ENCODE peak calls at places on chromosomes 12 and 14, in six cellular contexts. One of them, this sample, is unnamed.
A peak's percentile ranks its signal among the peaks of the same experiment; 100 is the strongest.

GRCh38 chr12:123142948-123143752 is 7.7 kb downstream of the PITPNM2 start:
- DNase-seq in KG1: peak; percentile 22
- DNase-seq in stimulated activated CD4-positive, alpha-beta T cell treated with anti-CD3 and anti-CD28 coated beads, Interleukin-1b, Interleukin-23, amount 100 ng/mL, for 1 hour: no peak
- DNase-seq in lower lobe of right lung: peak; percentile 83
- DNase-seq in stimulated activated CD8-positive, alpha-beta memory T cell treated with anti-CD3 and anti-CD28 coated beads, Interleukin-15, amount 100 ng/mL, for 24 hours: no peak
- DNase-seq in NCI-H187: peak; percentile 83
- DNase-seq in this sample: no peak

GRCh38 chr12:65565601-65566560 is 258.4 kb upstream of the HMGA2 start:
- DNase-seq in stimulated activated CD8-positive, alpha-beta memory T cell treated with anti-CD3 and anti-CD28 coated beads, Interleukin-15, amount 100 ng/mL, for 24 hours: no peak
- DNase-seq in NCI-H187: no peak
- DNase-seq in lower lobe of right lung: no peak
- DNase-seq in KG1: no peak
- DNase-seq in stimulated activated CD4-positive, alpha-beta T cell treated with anti-CD3 and anti-CD28 coated beads, Interleukin-1b, Interleukin-23, amount 100 ng/mL, for 1 hour: no peak
- DNase-seq in this sample: no peak

GRCh38 chr12:29517265-29517664 is 19.8 kb upstream of the OVCH1 start:
- DNase-seq in lower lobe of right lung: no peak
- DNase-seq in stimulated activated CD4-positive, alpha-beta T cell treated with anti-CD3 and anti-CD28 coated beads, Interleukin-1b, Interleukin-23, amount 100 ng/mL, for 1 hour: no peak
- DNase-seq in KG1: no peak
- DNase-seq in NCI-H187: no peak
- DNase-seq in stimulated activated CD8-positive, alpha-beta memory T cell treated with anti-CD3 and anti-CD28 coated beads, Interleukin-15, amount 100 ng/mL, for 24 hours: no peak
- DNase-seq in this sample: no peak

GRCh38 chr14:67167420-67168109 is 21.7 kb upstream of the GARIN2 start:
- DNase-seq in NCI-H187: no peak
- DNase-seq in KG1: no peak
- DNase-seq in stimulated activated CD4-positive, alpha-beta T cell treated with anti-CD3 and anti-CD28 coated beads, Interleukin-1b, Interleukin-23, amount 100 ng/mL, for 1 hour: no peak
- DNase-seq in stimulated activated CD8-positive, alpha-beta memory T cell treated with anti-CD3 and anti-CD28 coated beads, Interleukin-15, amount 100 ng/mL, for 24 hours: no peak
- DNase-seq in lower lobe of right lung: no peak
- DNase-seq in this sample: no peak

GRCh38 chr14:71709076-71709475 is 223.2 kb upstream of the RGS6 start:
- DNase-seq in stimulated activated CD4-positive, alpha-beta T cell treated with anti-CD3 and anti-CD28 coated beads, Interleukin-1b, Interleukin-23, amount 100 ng/mL, for 1 hour: no peak
- DNase-seq in stimulated activated CD8-positive, alpha-beta memory T cell treated with anti-CD3 and anti-CD28 coated beads, Interleukin-15, amount 100 ng/mL, for 24 hours: no peak
- DNase-seq in lower lobe of right lung: no peak
- DNase-seq in KG1: no peak
- DNase-seq in NCI-H187: no peak
- DNase-seq in this sample: no peak

GRCh38 chr12:57368349-57369095 is 62.3 kb downstream of the R3HDM2 start:
- DNase-seq in lower lobe of right lung: no peak
- DNase-seq in stimulated activated CD4-positive, alpha-beta T cell treated with anti-CD3 and anti-CD28 coated beads, Interleukin-1b, Interleukin-23, amount 100 ng/mL, for 1 hour: no peak
- DNase-seq in stimulated activated CD8-positive, alpha-beta memory T cell treated with anti-CD3 and anti-CD28 coated beads, Interleukin-15, amount 100 ng/mL, for 24 hours: no peak
- DNase-seq in NCI-H187: no peak
- DNase-seq in KG1: no peak
- DNase-seq in this sample: no peak

GRCh38 chr12:75670175-75670574 is 158.8 kb upstream of the KRR1 start:
- DNase-seq in KG1: no peak
- DNase-seq in stimulated activated CD8-positive, alpha-beta memory T cell treated with anti-CD3 and anti-CD28 coated beads, Interleukin-15, amount 100 ng/mL, for 24 hours: no peak
- DNase-seq in lower lobe of right lung: no peak
- DNase-seq in stimulated activated CD4-positive, alpha-beta T cell treated with anti-CD3 and anti-CD28 coated beads, Interleukin-1b, Interleukin-23, amount 100 ng/mL, for 1 hour: no peak
- DNase-seq in NCI-H187: no peak
- DNase-seq in this sample: no peak

GRCh38 chr14:93987815-93988476 is 9.2 kb upstream of the CCDC197 start:
- DNase-seq in lower lobe of right lung: no peak
- DNase-seq in stimulated activated CD8-positive, alpha-beta memory T cell treated with anti-CD3 and anti-CD28 coated beads, Interleukin-15, amount 100 ng/mL, for 24 hours: no peak
- DNase-seq in NCI-H187: no peak
- DNase-seq in KG1: no peak
- DNase-seq in stimulated activated CD4-positive, alpha-beta T cell treated with anti-CD3 and anti-CD28 coated beads, Interleukin-1b, Interleukin-23, amount 100 ng/mL, for 1 hour: no peak
- DNase-seq in this sample: no peak

GRCh38 chr14:104096751-104097700 is 11.5 kb downstream of the ASPG start:
- DNase-seq in stimulated activated CD8-positive, alpha-beta memory T cell treated with anti-CD3 and anti-CD28 coated beads, Interleukin-15, amount 100 ng/mL, for 24 hours: no peak
- DNase-seq in NCI-H187: no peak
- DNase-seq in stimulated activated CD4-positive, alpha-beta T cell treated with anti-CD3 and anti-CD28 coated beads, Interleukin-1b, Interleukin-23, amount 100 ng/mL, for 1 hour: no peak
- DNase-seq in KG1: no peak
- DNase-seq in lower lobe of right lung: peak; percentile 28
- DNase-seq in this sample: no peak

GRCh38 chr12:59780605-59781135 is 184.8 kb downstream of the SLC16A7 start:
- DNase-seq in lower lobe of right lung: no peak
- DNase-seq in NCI-H187: no peak
- DNase-seq in KG1: no peak
- DNase-seq in stimulated activated CD4-positive, alpha-beta T cell treated with anti-CD3 and anti-CD28 coated beads, Interleukin-1b, Interleukin-23, amount 100 ng/mL, for 1 hour: no peak
- DNase-seq in stimulated activated CD8-positive, alpha-beta memory T cell treated with anti-CD3 and anti-CD28 coated beads, Interleukin-15, amount 100 ng/mL, for 24 hours: no peak
- DNase-seq in this sample: no peak

GRCh38 chr14:56754966-56755365 is 55.3 kb downstream of the OTX2 start:
- DNase-seq in NCI-H187: no peak
- DNase-seq in lower lobe of right lung: no peak
- DNase-seq in stimulated activated CD8-positive, alpha-beta memory T cell treated with anti-CD3 and anti-CD28 coated beads, Interleukin-15, amount 100 ng/mL, for 24 hours: no peak
- DNase-seq in KG1: no peak
- DNase-seq in stimulated activated CD4-positive, alpha-beta T cell treated with anti-CD3 and anti-CD28 coated beads, Interleukin-1b, Interleukin-23, amount 100 ng/mL, for 1 hour: no peak
- DNase-seq in this sample: no peak

GRCh38 chr12:117311-117710 is 50.7 kb downstream of the IQSEC3 start:
- DNase-seq in NCI-H187: no peak
- DNase-seq in stimulated activated CD8-positive, alpha-beta memory T cell treated with anti-CD3 and anti-CD28 coated beads, Interleukin-15, amount 100 ng/mL, for 24 hours: no peak
- DNase-seq in stimulated activated CD4-positive, alpha-beta T cell treated with anti-CD3 and anti-CD28 coated beads, Interleukin-1b, Interleukin-23, amount 100 ng/mL, for 1 hour: no peak
- DNase-seq in KG1: no peak
- DNase-seq in lower lobe of right lung: peak; percentile 20
- DNase-seq in this sample: no peak

GRCh38 chr14:75383721-75384120 is 44.1 kb upstream of the JDP2 start:
- DNase-seq in stimulated activated CD4-positive, alpha-beta T cell treated with anti-CD3 and anti-CD28 coated beads, Interleukin-1b, Interleukin-23, amount 100 ng/mL, for 1 hour: no peak
- DNase-seq in NCI-H187: no peak
- DNase-seq in lower lobe of right lung: no peak
- DNase-seq in KG1: no peak
- DNase-seq in stimulated activated CD8-positive, alpha-beta memory T cell treated with anti-CD3 and anti-CD28 coated beads, Interleukin-15, amount 100 ng/mL, for 24 hours: no peak
- DNase-seq in this sample: no peak

GRCh38 chr14:32662234-32662633 is 276.4 kb upstream of the NPAS3 start:
- DNase-seq in stimulated activated CD8-positive, alpha-beta memory T cell treated with anti-CD3 and anti-CD28 coated beads, Interleukin-15, amount 100 ng/mL, for 24 hours: no peak
- DNase-seq in KG1: no peak
- DNase-seq in stimulated activated CD4-positive, alpha-beta T cell treated with anti-CD3 and anti-CD28 coated beads, Interleukin-1b, Interleukin-23, amount 100 ng/mL, for 1 hour: no peak
- DNase-seq in lower lobe of right lung: no peak
- DNase-seq in NCI-H187: no peak
- DNase-seq in this sample: no peak

GRCh38 chr12:49748306-49748705 is 6.9 kb downstream of the TMBIM6 start:
- DNase-seq in stimulated activated CD8-positive, alpha-beta memory T cell treated with anti-CD3 and anti-CD28 coated beads, Interleukin-15, amount 100 ng/mL, for 24 hours: no peak
- DNase-seq in KG1: no peak
- DNase-seq in lower lobe of right lung: no peak
- DNase-seq in stimulated activated CD4-positive, alpha-beta T cell treated with anti-CD3 and anti-CD28 coated beads, Interleukin-1b, Interleukin-23, amount 100 ng/mL, for 1 hour: no peak
- DNase-seq in NCI-H187: no peak
- DNase-seq in this sample: no peak

GRCh38 chr12:28306535-28306934 is 116.3 kb downstream of the CCDC91 start:
- DNase-seq in stimulated activated CD4-positive, alpha-beta T cell treated with anti-CD3 and anti-CD28 coated beads, Interleukin-1b, Interleukin-23, amount 100 ng/mL, for 1 hour: no peak
- DNase-seq in NCI-H187: no peak
- DNase-seq in lower lobe of right lung: no peak
- DNase-seq in KG1: no peak
- DNase-seq in stimulated activated CD8-positive, alpha-beta memory T cell treated with anti-CD3 and anti-CD28 coated beads, Interleukin-15, amount 100 ng/mL, for 24 hours: no peak
- DNase-seq in this sample: no peak

GRCh38 chr14:55109846-55110245 is 19.2 kb upstream of the LGALS3 start:
- DNase-seq in KG1: no peak
- DNase-seq in stimulated activated CD4-positive, alpha-beta T cell treated with anti-CD3 and anti-CD28 coated beads, Interleukin-1b, Interleukin-23, amount 100 ng/mL, for 1 hour: no peak
- DNase-seq in NCI-H187: no peak
- DNase-seq in lower lobe of right lung: no peak
- DNase-seq in stimulated activated CD8-positive, alpha-beta memory T cell treated with anti-CD3 and anti-CD28 coated beads, Interleukin-15, amount 100 ng/mL, for 24 hours: no peak
- DNase-seq in this sample: no peak

GRCh38 chr12:96908170-96908675 is 1.2 kb downstream of the NEDD1 start:
- DNase-seq in stimulated activated CD4-positive, alpha-beta T cell treated with anti-CD3 and anti-CD28 coated beads, Interleukin-1b, Interleukin-23, amount 100 ng/mL, for 1 hour: no peak
- DNase-seq in stimulated activated CD8-positive, alpha-beta memory T cell treated with anti-CD3 and anti-CD28 coated beads, Interleukin-15, amount 100 ng/mL, for 24 hours: no peak
- DNase-seq in lower lobe of right lung: no peak
- DNase-seq in NCI-H187: no peak
- DNase-seq in KG1: no peak
- DNase-seq in this sample: peak; percentile 59

GRCh38 chr14:70188608-70189540 is at the start of gene SLC8A3:
- DNase-seq in KG1: peak; percentile 35
- DNase-seq in stimulated activated CD8-positive, alpha-beta memory T cell treated with anti-CD3 and anti-CD28 coated beads, Interleukin-15, amount 100 ng/mL, for 24 hours: no peak
- DNase-seq in NCI-H187: peak; percentile 74
- DNase-seq in stimulated activated CD4-positive, alpha-beta T cell treated with anti-CD3 and anti-CD28 coated beads, Interleukin-1b, Interleukin-23, amount 100 ng/mL, for 1 hour: no peak
- DNase-seq in lower lobe of right lung: no peak
- DNase-seq in this sample: peak; percentile 76

This sample was measured in GM13976.